ENCODE peak calls at places on chromosomes 6 and 20, in ten cellular contexts. D is fibroblast of lung, O is hepatocyte, P is mammary epithelial cell, F is SK-N-SH, I is K562, B is astrocyte, C is HCT116, A is H9, M is OCI-LY7. L is an unnamed sample.

GRCh38 chr20:64223526-64224067 is 32.0 kb upstream of the PCMTD2 start:
- DNase-seq in A (peak), P (no peak), F (no peak), D (peak), M (peak), O (peak), C (no peak), I (peak), B (peak), L (no peak)

GRCh38 chr6:113842165-113842564 is 15.0 kb upstream of the MARCKS start:
- DNase-seq in D (peak), O (no peak), C (no peak), B (peak), F (no peak), M (no peak), A (no peak), I (no peak), P (no peak), L (no peak)

GRCh38 chr20:37526839-37527637 is 638 bp downstream of the BLCAP start:
- DNase-seq in C (no peak), F (peak), I (peak), D (peak), O (peak), P (peak), A (no peak), M (no peak), B (peak), L (peak)

GRCh38 chr6:48068326-48069191 is 42.4 kb downstream of the PTCHD4 start:
- DNase-seq in O (peak), F (peak), C (no peak), D (peak), M (no peak), I (no peak), A (peak), B (no peak), P (no peak), L (peak)

GRCh38 chr6:15533379-15534044 is 129.3 kb downstream of the DTNBP1 start:
- DNase-seq in C (no peak), I (no peak), B (no peak), F (no peak), P (no peak), M (no peak), D (peak), A (peak), O (no peak), L (no peak)

GRCh38 chr6:101000334-101000733 is 119.2 kb upstream of the ASCC3 start:
- DNase-seq in M (peak), F (no peak), I (no peak), D (no peak), B (no peak), P (peak), A (no peak), O (no peak), C (no peak), L (no peak)

GRCh38 chr20:1735417-1736089 is 78.0 kb upstream of the SIRPG start:
- DNase-seq in C (no peak), A (no peak), D (no peak), O (no peak), M (no peak), I (no peak), F (peak), P (no peak), B (no peak), L (no peak)

GRCh38 chr20:8398289-8399051 is 266.4 kb downstream of the PLCB1 start:
- DNase-seq in D (no peak), I (no peak), C (no peak), A (no peak), F (no peak), B (no peak), P (no peak), M (no peak), O (no peak), L (no peak)

GRCh38 chr6:169968541-169969270 is 217.3 kb downstream of the ERMARD start:
- DNase-seq in I (no peak), F (peak), P (no peak), M (no peak), O (no peak), C (no peak), B (no peak), A (no peak), D (no peak), L (peak)

GRCh38 chr6:11700118-11700718 is 78.4 kb downstream of the ADTRP start:
- DNase-seq in B (peak), F (peak), D (peak), C (peak), O (peak), A (no peak), M (peak), P (peak), I (peak), L (no peak)

GRCh38 chr6:132491303-132491702 is 21.6 kb downstream of the STX7 start:
- DNase-seq in M (peak), F (no peak), C (no peak), O (no peak), P (no peak), D (peak), A (no peak), B (peak), I (no peak), L (no peak)

GRCh38 chr6:113558966-113559365 is 298.2 kb upstream of the MARCKS start:
- DNase-seq in D (peak), O (no peak), C (no peak), M (no peak), P (peak), B (peak), F (no peak), A (no peak), I (no peak), L (no peak)

GRCh38 chr6:135322427-135323201 is 141.5 kb downstream of the MYB start:
- DNase-seq in P (no peak), D (no peak), F (no peak), M (peak), A (no peak), O (no peak), B (no peak), C (no peak), I (no peak), L (no peak)
- H2AFZ ChIP-seq in P (no peak), D (no peak), F (no peak), M (peak), A (no peak), O (no peak), B (no peak), C (no peak), I (no peak), L (no peak)

GRCh38 chr6:68958327-68958726 is 323.2 kb downstream of the ADGRB3 start:
- DNase-seq in P (no peak), O (no peak), D (peak), B (no peak), C (no peak), I (no peak), A (no peak), M (peak), F (peak), L (no peak)
- TF ChIP-seq CTCF in P (peak), O (peak), D (peak), B (no peak), C (no peak), I (no peak), A (no peak), M (peak), F (peak), L (peak)

GRCh38 chr6:135212935-135213334 is 31.8 kb downstream of the MYB start:
- DNase-seq in P (peak), M (no peak), C (no peak), O (no peak), D (peak), F (no peak), B (peak), I (no peak), A (no peak), L (no peak)

GRCh38 chr6:135213616-135214015 is 32.5 kb downstream of the MYB start:
- DNase-seq in M (no peak), D (no peak), B (no peak), I (no peak), F (no peak), O (no peak), P (no peak), C (no peak), A (no peak), L (no peak)

GRCh38 chr6:135211306-135211702 is 30.2 kb downstream of the MYB start:
- DNase-seq in C (no peak), F (no peak), A (no peak), D (no peak), B (no peak), I (no peak), P (no peak), M (no peak), O (no peak), L (no peak)

GRCh38 chr6:135210632-135211305 is 29.7 kb downstream of the MYB start:
- DNase-seq in O (no peak), M (no peak), P (no peak), I (no peak), B (no peak), A (no peak), C (no peak), D (no peak), F (no peak), L (no peak)

DNA sequence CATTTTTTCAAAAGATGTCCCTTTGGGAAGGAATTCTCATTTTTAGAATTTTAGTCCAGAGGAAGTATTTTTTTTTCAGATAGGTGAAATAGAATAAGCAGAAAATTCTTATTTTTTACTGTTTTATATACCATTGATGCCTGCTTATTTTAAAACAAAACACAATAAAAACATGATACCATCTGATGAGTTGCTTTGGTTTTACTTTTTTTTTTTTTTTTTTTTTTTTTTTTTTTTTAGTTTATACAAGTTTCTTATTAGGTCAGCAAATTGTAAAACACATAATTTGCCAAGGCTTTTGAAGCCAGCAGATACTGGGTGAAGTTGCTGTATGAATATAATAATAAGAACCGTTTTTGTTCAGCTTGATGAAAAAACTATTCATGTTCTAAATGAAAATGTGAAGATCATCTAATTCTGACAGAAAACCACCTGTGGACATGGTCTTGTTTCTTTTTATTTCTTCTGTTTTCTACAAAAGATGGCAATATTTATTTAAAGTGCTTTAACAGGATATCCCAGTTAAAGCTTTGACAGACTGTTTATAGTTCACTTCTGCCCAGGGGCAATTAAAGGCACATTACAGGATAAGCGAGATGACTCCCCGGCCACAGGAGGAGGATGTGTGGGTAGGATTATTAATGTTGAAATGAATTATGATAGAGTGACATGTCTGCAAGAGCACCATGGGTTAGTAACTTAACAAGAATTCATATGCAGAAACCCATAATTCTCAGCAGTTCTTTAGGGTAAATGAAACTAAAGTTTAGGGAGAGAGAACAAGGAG is 31.1 kb downstream of the MYB start:
- DNase-seq in M (no peak), I (no peak), P (peak), C (no peak), A (no peak), B (peak), D (peak), F (no peak), O (no peak), L (peak)
- H2AFZ ChIP-seq in M (no peak), I (no peak), P (no peak), C (no peak), A (no peak), B (no peak), D (no peak), F (no peak), O (no peak), L (no peak)

DNA sequence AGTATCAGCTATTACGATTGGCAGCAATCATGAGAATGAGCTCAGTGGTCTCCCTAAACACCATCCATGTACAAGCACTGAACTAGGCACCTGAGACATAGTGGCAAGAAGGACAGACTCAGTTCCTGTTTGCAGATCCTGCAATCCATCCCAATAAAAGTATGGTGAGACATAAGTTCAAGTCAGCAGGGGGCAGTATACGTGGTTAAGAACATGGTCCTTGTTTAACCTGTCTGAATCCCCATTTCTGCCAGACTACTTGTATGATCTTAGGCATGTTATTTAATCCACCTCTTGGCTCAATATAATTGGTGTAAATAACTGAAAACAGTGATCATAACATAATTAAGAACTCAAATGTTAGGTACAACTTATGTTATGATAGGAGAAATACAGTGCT is 33.2 kb upstream of the PNISR start:
- DNase-seq in F (no peak), B (peak), M (peak), I (peak), A (peak), C (peak), P (peak), D (peak), O (peak), L (no peak)
- TF ChIP-seq CTCF in F (peak), B (peak), M (peak), I (peak), A (peak), C (peak), P (peak), D (peak), O (no peak), L (peak)

DNA sequence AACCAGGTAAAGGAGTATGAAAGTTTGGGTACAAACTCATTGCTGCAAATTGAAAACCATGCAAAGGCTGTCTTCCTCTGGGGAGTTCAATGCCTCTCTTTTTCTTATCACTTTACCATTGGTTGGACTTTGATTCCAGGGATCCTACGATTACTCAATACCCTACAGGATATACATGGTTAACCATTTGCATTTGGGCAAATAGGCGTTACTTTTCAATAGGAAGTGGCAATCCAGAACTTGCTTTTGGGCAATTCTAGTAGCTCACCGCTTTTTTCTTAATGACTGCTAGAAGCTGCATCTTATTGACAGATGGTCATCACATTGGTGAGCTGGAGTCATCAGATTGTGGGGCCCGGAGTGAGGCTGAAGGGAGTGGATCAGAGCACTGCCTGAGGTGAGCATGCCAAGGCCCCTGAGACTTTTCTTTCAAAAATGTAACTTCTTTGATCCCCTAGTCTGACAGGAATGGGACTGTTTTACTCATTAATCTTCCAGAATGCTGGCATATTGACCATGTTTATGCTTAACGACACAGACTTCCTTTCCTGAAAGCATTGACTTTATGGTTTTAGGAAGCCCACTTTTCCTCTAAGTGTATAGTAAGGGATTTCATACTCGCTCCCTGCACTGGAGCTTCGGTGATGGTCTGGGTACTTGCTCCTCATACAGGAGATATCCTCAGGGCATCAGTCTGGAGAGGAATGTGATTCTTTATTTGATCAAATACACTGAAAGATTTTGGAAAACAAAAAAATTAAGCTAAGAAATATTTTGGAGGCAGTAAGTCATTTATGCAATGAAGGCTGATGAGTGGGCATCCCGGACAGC is at the start of gene CCR6:
- DNase-seq in O (peak), P (no peak), D (no peak), F (no peak), B (no peak), M (peak), A (no peak), I (no peak), C (no peak), L (no peak)
- H2AFZ ChIP-seq in O (no peak), P (no peak), D (no peak), F (no peak), B (no peak), M (peak), A (no peak), I (no peak), C (no peak), L (no peak)

DNA sequence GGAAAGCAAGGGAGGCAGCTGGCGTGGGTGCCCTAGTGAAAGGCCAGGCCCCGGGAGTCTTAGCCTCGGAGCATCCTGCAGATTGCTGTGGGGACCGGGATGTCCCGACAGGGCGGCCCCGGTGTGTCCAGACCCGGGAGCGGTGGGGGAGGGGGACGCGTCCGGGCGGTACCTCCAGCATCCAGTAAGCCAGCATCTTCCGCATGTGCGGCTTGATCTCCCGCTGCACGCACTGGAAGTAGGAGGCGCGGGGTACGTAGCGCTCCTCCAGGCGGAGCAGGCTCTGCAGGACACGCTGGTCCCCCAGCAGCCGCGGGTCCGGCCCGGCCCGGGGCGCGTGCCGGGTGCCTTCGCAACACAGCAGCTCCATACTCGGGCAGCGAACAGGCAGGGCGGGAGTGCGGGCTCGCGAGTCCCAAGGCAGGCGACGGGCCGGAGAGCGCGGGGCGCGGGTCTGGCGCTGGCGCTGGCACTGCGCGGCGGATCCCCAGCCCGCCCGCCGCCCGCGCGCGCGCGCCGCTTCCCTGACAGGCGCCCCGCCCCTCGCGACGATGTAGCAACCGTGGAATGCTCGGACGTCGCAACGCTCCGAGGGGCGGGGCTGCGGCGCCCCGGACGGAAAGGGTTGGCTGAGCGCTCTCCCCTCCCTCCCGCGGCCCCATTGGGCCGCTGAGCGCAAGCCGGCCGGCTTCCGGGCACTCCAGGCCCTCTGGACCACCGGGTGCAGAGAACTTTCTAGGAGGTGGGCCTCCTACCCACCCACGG is at the start of gene CCND3:
- DNase-seq in C (peak), M (peak), D (peak), B (peak), A (peak), P (peak), I (peak), F (peak), O (peak), L (peak)
- TF ChIP-seq CTCF in C (no peak), M (no peak), D (no peak), B (no peak), A (no peak), P (no peak), I (no peak), F (no peak), O (peak), L (no peak)

GRCh38 chr6:56329296-56330050 is 82.1 kb upstream of the COL21A1 start:
- DNase-seq in M (no peak), D (peak), C (no peak), F (no peak), P (no peak), I (no peak), O (no peak), B (peak), A (no peak), L (peak)
- H2AFZ ChIP-seq in M (no peak), D (no peak), C (no peak), F (no peak), P (peak), I (no peak), O (no peak), B (no peak), A (no peak), L (peak)

DNA sequence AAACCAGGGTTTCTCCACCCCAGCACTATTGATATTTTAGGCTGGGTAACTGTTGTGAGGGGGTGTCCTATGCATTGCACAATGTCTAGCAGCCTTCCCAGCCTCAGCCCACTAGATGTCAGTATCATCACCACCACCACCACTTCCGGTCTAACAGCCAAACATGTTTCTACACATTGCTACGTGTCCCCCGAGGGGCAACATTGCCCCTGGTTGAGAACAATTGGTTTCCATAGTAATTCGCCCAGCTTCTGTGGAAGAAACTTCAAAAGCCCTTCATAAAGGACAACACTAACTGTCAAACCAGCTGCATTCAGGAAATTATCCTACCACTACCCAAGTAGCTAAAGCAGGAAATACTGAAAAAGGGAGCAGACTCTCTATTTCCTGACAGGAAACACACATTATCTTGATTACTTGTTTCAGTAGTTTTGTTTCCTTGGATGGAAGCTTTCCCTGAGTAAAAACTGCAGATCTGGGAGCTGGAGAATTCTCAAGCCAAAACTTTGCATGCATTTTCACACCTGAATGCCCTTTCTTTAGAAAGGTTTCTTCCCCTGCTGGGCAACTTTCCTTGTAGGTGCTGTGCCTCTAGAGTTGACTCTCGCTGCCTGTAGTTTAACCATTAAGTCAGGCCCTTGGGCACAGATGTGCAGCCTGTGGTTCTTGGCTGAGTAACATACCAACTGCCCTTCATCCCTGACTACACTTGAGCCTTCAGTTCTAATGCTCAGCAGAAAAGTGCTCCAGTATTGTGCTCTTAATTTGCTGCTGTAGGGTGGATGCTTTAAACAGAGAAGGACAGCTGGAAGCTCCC is 23.6 kb downstream of the PKHD1 start:
- DNase-seq in F (peak), D (peak), P (peak), B (no peak), I (peak), C (peak), A (peak), O (peak), M (peak), L (peak)
- TF ChIP-seq CTCF in F (peak), D (peak), P (peak), B (peak), I (peak), C (peak), A (peak), O (peak), M (peak), L (peak)

GRCh38 chr20:12409501-12409900 is 491.8 kb downstream of the BTBD3 start:
- DNase-seq in C (no peak), M (no peak), P (peak), O (no peak), A (no peak), I (no peak), F (no peak), B (no peak), D (no peak), L (no peak)
- H2AFZ ChIP-seq in C (no peak), M (no peak), P (peak), O (no peak), A (no peak), I (no peak), F (no peak), B (no peak), D (no peak), L (no peak)

GRCh38 chr20:40798066-40798465 is 109.0 kb upstream of the MAFB start:
- DNase-seq in A (no peak), D (no peak), F (no peak), I (no peak), B (no peak), O (no peak), M (no peak), C (no peak), P (no peak), L (no peak)
- TF ChIP-seq CTCF in A (no peak), D (no peak), F (no peak), I (no peak), B (no peak), O (no peak), M (no peak), C (no peak), P (no peak), L (no peak)

L was measured in osteoblast.